ENCODE peak calls at places on chromosomes 12 and 14, in five cellular contexts. Q, P, T, E and G are unnamed samples.
A peak's percentile ranks its signal among the peaks of the same experiment; 100 is the strongest.

GRCh38 chr12:93540506-93540905 is 32.0 kb upstream of the SOCS2 start:
- DNase-seq in Q (no peak), P (no peak), T (no peak), E (no peak), G (no peak)

GRCh38 chr12:77238368-77238767 is 173.0 kb upstream of the E2F7 start:
- DNase-seq in Q (no peak), P (no peak), T (no peak), E (no peak), G (no peak)

GRCh38 chr14:95222870-95223398 is 65.6 kb upstream of the DICER1 start:
- DNase-seq in Q (no peak), P (no peak), T (no peak), E (no peak), G (no peak)

GRCh38 chr12:100375023-100375737 is 18.3 kb downstream of the SLC17A8 start:
- DNase-seq in Q (peak; percentile 17), P (no peak), T (peak; percentile 74), E (no peak), G (no peak)

GRCh38 chr14:88929656-88930436 is 105.4 kb downstream of the TTC8 start:
- DNase-seq in Q (no peak), P (no peak), T (no peak), E (no peak), G (no peak)

GRCh38 chr12:108643941-108644742 is 10.4 kb upstream of the SELPLG start:
- DNase-seq in Q (no peak), P (no peak), T (no peak), E (no peak), G (no peak)

GRCh38 chr14:55454264-55455151 is 14.1 kb upstream of the TBPL2 start:
- DNase-seq in Q (peak; percentile 62), P (no peak), T (peak; percentile 36), E (peak; percentile 86), G (no peak)

GRCh38 chr14:105925615-105926414 is 399.4 kb downstream of the TMEM121 start:
- DNase-seq in Q (no peak), P (no peak), T (no peak), E (no peak), G (no peak)

GRCh38 chr12:124085419-124085818 is 112.4 kb downstream of the ZNF664 start:
- DNase-seq in Q (no peak), P (no peak), T (no peak), E (no peak), G (no peak)

GRCh38 chr14:93956514-93957332 is 19.6 kb downstream of the ASB2 start:
- DNase-seq in Q (peak; percentile 61), P (no peak), T (peak; percentile 71), E (no peak), G (no peak)

GRCh38 chr12:39125580-39125979 is 220.2 kb upstream of the CPNE8 start:
- DNase-seq in Q (no peak), P (no peak), T (no peak), E (no peak), G (no peak)

GRCh38 chr14:72590577-72590976 is 303.3 kb downstream of the DPF3 start:
- DNase-seq in Q (no peak), P (no peak), T (no peak), E (no peak), G (no peak)